ENCODE peak calls at places on chromosome 13, in seven cellular contexts. Y is activated T-helper 2 cell treated with anti-CD3 and anti-CD28 coated beads, Interferon-gamma antibody, Interleukin-2, Interleukin-4, amounts not matched to agents 10 μg/mL and 5 μg/mL and 100 μg/mL, durations not matched to agents 14 hours and 24 hours and 36 hours; E is HS-27A; A is fibroblast of the aortic adventitia; V is fibroblast of pulmonary artery; N is A549; F is thoracic aorta. J is an unnamed sample.

GRCh38 chr13:54852831-54853230 is 1824.2 kb downstream of the OLFM4 start:
- DNase-seq in Y (no peak), E (no peak), A (no peak), V (no peak), N (no peak), F (no peak), J (no peak)

GRCh38 chr13:20412761-20413355 is 112.8 kb downstream of the CRYL1 start:
- DNase-seq in Y (no peak), E (no peak), A (no peak), V (no peak), N (no peak), F (no peak), J (no peak)

GRCh38 chr13:28313579-28313978 is 175.2 kb downstream of the PAN3 start:
- DNase-seq in Y (no peak), E (no peak), A (peak), V (peak), N (no peak), F (no peak), J (no peak)

GRCh38 chr13:93244141-93244917 is 17.7 kb downstream of the GPC6 start:
- DNase-seq in Y (no peak), E (no peak), A (peak), V (peak), N (no peak), F (no peak), J (no peak)

GRCh38 chr13:65530688-65531087 is 1699.4 kb downstream of the PCDH9 start:
- DNase-seq in Y (no peak), E (no peak), A (no peak), V (peak), N (no peak), F (no peak), J (no peak)

GRCh38 chr13:30319703-30320102 is 12.4 kb upstream of the KATNAL1 start:
- DNase-seq in Y (no peak), E (no peak), A (peak), V (no peak), N (no peak), F (no peak), J (no peak)

GRCh38 chr13:30453727-30454126 is 12.0 kb downstream of the HMGB1 start:
- DNase-seq in Y (no peak), E (no peak), A (no peak), V (peak), N (peak), F (no peak), J (no peak)

GRCh38 chr13:33524086-33524485 is 238.5 kb upstream of the STARD13 start:
- DNase-seq in Y (no peak), E (peak), A (peak), V (peak), N (no peak), F (no peak), J (no peak)

GRCh38 chr13:46160474-46161066 is 21.4 kb downstream of the LCP1 start:
- DNase-seq in Y (peak), E (peak), A (peak), V (peak), N (peak), F (no peak), J (no peak)

GRCh38 chr13:21733475-21734311 is 62.8 kb downstream of the FGF9 start:
- DNase-seq in Y (no peak), E (no peak), A (no peak), V (no peak), N (no peak), F (no peak), J (no peak)

J was measured in coronary artery.